ENCODE peak calls at places on chromosomes 7 and 10, in seven cellular contexts. P is CD4-positive, alpha-beta memory T cell; R is heart right ventricle; G is astrocyte; H is A673; I is ascending aorta; S is ovary. L is an unnamed sample.

GRCh38 chr10:122421747-122422146 is 32.7 kb upstream of the ARMS2 start:
- DNase-seq in P (no peak), R (no peak), G (no peak), H (no peak), I (no peak), S (no peak), L (no peak)

GRCh38 chr10:84541289-84541637 is 212.9 kb downstream of the CCSER2 start:
- DNase-seq in P (no peak), R (no peak), G (no peak), H (peak; percentile 34), I (no peak), S (no peak), L (no peak)

GRCh38 chr10:52213511-52213831 is 100.6 kb upstream of the DKK1 start:
- DNase-seq in P (no peak), R (peak; percentile 16), G (peak; percentile 27), H (no peak), I (no peak), S (no peak), L (no peak)

GRCh38 chr10:35041502-35041879 is 48.6 kb downstream of the CUL2 start:
- DNase-seq in P (no peak), R (no peak), G (peak; percentile 14), H (no peak), I (no peak), S (no peak), L (no peak)

GRCh38 chr7:148567524-148567923 is 23.0 kb upstream of the C7orf33 start:
- DNase-seq in P (no peak), R (no peak), G (no peak), H (no peak), I (no peak), S (no peak), L (no peak)

GRCh38 chr10:86801995-86802394 is 45.6 kb downstream of the BMPR1A start:
- DNase-seq in P (no peak), R (no peak), G (no peak), H (no peak), I (no peak), S (no peak), L (no peak)

GRCh38 chr7:13894956-13895355 is 94.5 kb downstream of the ETV1 start:
- DNase-seq in P (no peak), R (no peak), G (no peak), H (no peak), I (no peak), S (no peak), L (no peak)

GRCh38 chr10:132514841-132515521 is 22.6 kb upstream of the INPP5A start:
- DNase-seq in P (no peak), R (no peak), G (no peak), H (no peak), I (no peak), S (peak; percentile 69), L (peak; percentile 27)

GRCh38 chr10:45424668-45425404 is 50.8 kb downstream of the ALOX5 start:
- DNase-seq in P (no peak), R (no peak), G (no peak), H (no peak), I (no peak), S (no peak), L (no peak)

GRCh38 chr7:92095424-92095823 is 38.9 kb downstream of the CYP51A1 start:
- DNase-seq in P (no peak), R (no peak), G (no peak), H (no peak), I (no peak), S (no peak), L (no peak)

GRCh38 chr7:66255533-66256100 is 50.5 kb downstream of the TPST1 start:
- DNase-seq in P (no peak), R (no peak), G (peak; percentile 82), H (no peak), I (no peak), S (no peak), L (no peak)

GRCh38 chr10:75358835-75359421 is 42.6 kb downstream of the ZNF503 start:
- DNase-seq in P (no peak), R (no peak), G (peak; percentile 81), H (no peak), I (no peak), S (no peak), L (no peak)

GRCh38 chr10:97335188-97335619 is 675 bp upstream of the FRAT2 start:
- DNase-seq in P (no peak), R (no peak), G (no peak), H (no peak), I (no peak), S (no peak), L (no peak)

GRCh38 chr10:27661511-27662286 is 83.9 kb downstream of the MKX start:
- DNase-seq in P (no peak), R (no peak), G (peak; percentile 55), H (peak; percentile 65), I (no peak), S (no peak), L (no peak)

GRCh38 chr10:43091846-43092245 is 15.0 kb downstream of the RET start:
- DNase-seq in P (no peak), R (no peak), G (no peak), H (no peak), I (no peak), S (no peak), L (no peak)

GRCh38 chr7:142919656-142920055 is 13.9 kb downstream of the TRPV5 start:
- DNase-seq in P (no peak), R (no peak), G (no peak), H (no peak), I (no peak), S (no peak), L (no peak)

GRCh38 chr7:6259257-6259656 is 13.2 kb downstream of the CYTH3 start:
- DNase-seq in P (no peak), R (no peak), G (no peak), H (no peak), I (no peak), S (no peak), L (no peak)

GRCh38 chr7:44625899-44626511 is 19.6 kb downstream of the OGDH start:
- DNase-seq in P (no peak), R (no peak), G (no peak), H (no peak), I (no peak), S (no peak), L (no peak)

GRCh38 chr7:44618754-44619153 is 12.3 kb downstream of the OGDH start:
- DNase-seq in P (peak; percentile 36), R (no peak), G (no peak), H (no peak), I (no peak), S (no peak), L (no peak)

GRCh38 chr7:44622342-44623151 is 16.1 kb downstream of the OGDH start:
- DNase-seq in P (peak; percentile 35), R (no peak), G (no peak), H (no peak), I (no peak), S (no peak), L (peak; percentile 69)

GRCh38 chr7:44626620-44627019 is 20.2 kb downstream of the OGDH start:
- DNase-seq in P (no peak), R (no peak), G (no peak), H (no peak), I (no peak), S (no peak), L (no peak)

DNA sequence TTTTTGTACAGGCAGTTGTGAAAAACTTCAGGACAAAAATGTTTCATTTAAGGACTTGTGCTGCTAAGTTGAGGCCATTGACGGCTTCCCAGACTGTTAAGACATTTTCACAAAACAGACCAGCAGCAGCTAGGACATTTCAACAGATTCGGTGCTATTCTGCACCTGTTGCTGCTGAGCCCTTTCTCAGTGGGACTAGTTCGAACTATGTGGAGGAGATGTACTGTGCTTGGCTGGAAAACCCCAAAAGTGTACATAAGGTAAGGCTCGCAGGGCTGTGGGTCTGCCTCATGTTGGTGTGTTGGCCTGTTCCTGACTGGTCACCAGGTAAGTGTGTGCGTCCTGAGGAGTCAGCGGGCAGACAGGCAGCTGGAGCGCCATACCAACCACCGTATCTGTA is 17.9 kb downstream of the OGDH start:
- DNase-seq in P (no peak), R (no peak), G (no peak), H (no peak), I (no peak), S (no peak), L (no peak)
- H3K4me1 ChIP-seq in P (peaks cover 88% of the 10 kb centered on the region), R (peaks cover 58% of the 10 kb centered on the region), G (peaks cover 6% of the 10 kb centered on the region), H (no peaks in the 10 kb centered on the region), I (no peaks in the 10 kb centered on the region), S (peaks cover 13% of the 10 kb centered on the region), L (peaks cover 36% of the 10 kb centered on the region)

GRCh38 chr10:33236916-33237315 is 97.6 kb downstream of the NRP1 start:
- DNase-seq in P (no peak), R (no peak), G (no peak), H (no peak), I (no peak), S (no peak), L (no peak)

GRCh38 chr10:33235951-33236350 is 98.5 kb downstream of the NRP1 start:
- DNase-seq in P (no peak), R (no peak), G (no peak), H (no peak), I (no peak), S (no peak), L (no peak)

GRCh38 chr10:33239257-33239656 is 95.2 kb downstream of the NRP1 start:
- DNase-seq in P (no peak), R (no peak), G (no peak), H (no peak), I (no peak), S (no peak), L (no peak)

GRCh38 chr10:33238643-33239042 is 95.8 kb downstream of the NRP1 start:
- DNase-seq in P (no peak), R (no peak), G (peak; percentile 96), H (no peak), I (no peak), S (no peak), L (no peak)

GRCh38 chr10:33237736-33238624 is 96.5 kb downstream of the NRP1 start:
- DNase-seq in P (no peak), R (no peak), G (peak; percentile 100), H (no peak), I (no peak), S (no peak), L (no peak)
- H3K4me1 ChIP-seq in P (no peaks in the 10 kb centered on the region), R (peaks cover 67% of the 10 kb centered on the region), G (peaks cover 76% of the 10 kb centered on the region), H (peaks cover 20% of the 10 kb centered on the region), I (peaks cover 6% of the 10 kb centered on the region), S (peaks cover 23% of the 10 kb centered on the region), L (peaks cover 4% of the 10 kb centered on the region)

GRCh38 chr10:95513008-95513589 is 48.1 kb downstream of the SORBS1 start:
- DNase-seq in P (no peak), R (no peak), G (no peak), H (no peak), I (no peak), S (no peak), L (no peak)
- H3K4me1 ChIP-seq in P (no peaks in the 10 kb centered on the region), R (peaks cover 86% of the 10 kb centered on the region), G (peaks cover 28% of the 10 kb centered on the region), H (no peaks in the 10 kb centered on the region), I (peaks cover 77% of the 10 kb centered on the region), S (peaks cover 11% of the 10 kb centered on the region), L (peaks cover 13% of the 10 kb centered on the region)

DNA sequence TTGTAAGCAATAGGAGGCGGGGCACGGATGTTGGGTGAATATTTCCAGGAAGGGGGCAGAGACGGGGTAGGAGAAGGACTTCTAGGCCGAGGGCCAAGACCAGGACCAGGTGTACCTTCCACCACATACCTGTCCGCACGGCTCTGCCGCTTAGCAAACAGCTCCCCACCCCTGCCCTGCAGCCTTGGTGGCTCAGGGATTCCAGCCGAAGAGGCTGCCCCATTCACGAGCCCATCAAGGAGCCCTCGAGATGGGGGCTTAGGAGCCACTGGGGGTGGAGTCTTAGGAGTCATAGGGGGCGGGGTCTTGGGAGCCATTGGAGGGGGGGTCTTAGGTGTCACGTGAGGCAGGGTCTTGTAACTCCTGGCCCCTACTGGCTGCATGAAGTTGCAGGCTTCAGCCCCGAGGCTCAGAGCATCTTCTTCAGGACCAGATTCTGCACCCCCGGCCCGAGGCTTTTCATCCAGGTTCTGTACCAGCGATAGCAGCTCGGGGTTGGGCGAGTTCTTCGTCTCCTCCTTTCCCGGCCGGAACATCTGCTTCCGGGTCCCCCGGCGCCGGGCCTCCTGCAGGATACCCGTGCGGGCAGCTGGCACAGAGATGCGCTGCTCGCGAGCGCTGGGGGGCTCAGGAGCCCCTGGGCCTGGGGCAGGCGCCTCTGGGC is 6.1 kb upstream of the MYOZ1 start:
- DNase-seq in P (no peak), R (no peak), G (no peak), H (peak; percentile 87), I (peak; percentile 78), S (peak; percentile 51), L (no peak)
- H3K4me1 ChIP-seq in P (no peaks in the 10 kb centered on the region), R (peaks cover 4% of the 10 kb centered on the region), G (peaks cover 33% of the 10 kb centered on the region), H (peaks cover 6% of the 10 kb centered on the region), I (peaks cover 13% of the 10 kb centered on the region), S (no peaks in the 10 kb centered on the region), L (peaks cover 12% of the 10 kb centered on the region)

L was measured in adrenal gland.